ENCODE peak calls at places on chromosomes 11 and 22, in six cellular contexts. X is fibroblast of pulmonary artery, T is brain microvascular endothelial cell, P is colonic mucosa, K is NT2/D1, U is astrocyte. Y is an unnamed sample.

GRCh38 chr11:15730617-15731385 is 616.1 kb downstream of the INSC start:
- DNase-seq in K (no peak), X (no peak), P (no peak), U (no peak), T (no peak), Y (no peak)

GRCh38 chr22:43845981-43846380 is 16.3 kb downstream of the SULT4A1 start:
- DNase-seq in U (no peak), X (no peak), K (no peak), T (no peak), P (no peak), Y (no peak)

GRCh38 chr11:114440971-114441810 is 1.9 kb downstream of the REXO2 start:
- DNase-seq in U (no peak), P (no peak), T (no peak), X (peak; percentile 10), K (no peak), Y (no peak)

GRCh38 chr11:114586797-114587196 is 8.8 kb downstream of the NXPE4 start:
- DNase-seq in K (peak; percentile 16), T (no peak), P (no peak), U (no peak), X (peak; percentile 29), Y (no peak)

GRCh38 chr22:27681037-27681436 is 120.5 kb downstream of the MN1 start:
- DNase-seq in P (no peak), T (no peak), K (no peak), U (no peak), X (no peak), Y (no peak)

GRCh38 chr11:9529333-9529648 is 44.2 kb upstream of the WEE1 start:
- DNase-seq in U (no peak), T (no peak), K (no peak), P (peak; percentile 68), X (peak; percentile 33), Y (no peak)

GRCh38 chr11:73213196-73214143 is 4.6 kb upstream of the P2RY2 start:
- DNase-seq in U (no peak), X (no peak), P (no peak), K (no peak), T (no peak), Y (no peak)

GRCh38 chr11:69326622-69327219 is 32.8 kb downstream of the MYEOV start:
- DNase-seq in T (no peak), K (no peak), P (peak; percentile 5), X (no peak), U (no peak), Y (no peak)

GRCh38 chr22:26888887-26889286 is 231.5 kb downstream of the MIAT start:
- DNase-seq in P (no peak), U (no peak), X (peak; percentile 14), T (no peak), K (no peak), Y (no peak)

DNA sequence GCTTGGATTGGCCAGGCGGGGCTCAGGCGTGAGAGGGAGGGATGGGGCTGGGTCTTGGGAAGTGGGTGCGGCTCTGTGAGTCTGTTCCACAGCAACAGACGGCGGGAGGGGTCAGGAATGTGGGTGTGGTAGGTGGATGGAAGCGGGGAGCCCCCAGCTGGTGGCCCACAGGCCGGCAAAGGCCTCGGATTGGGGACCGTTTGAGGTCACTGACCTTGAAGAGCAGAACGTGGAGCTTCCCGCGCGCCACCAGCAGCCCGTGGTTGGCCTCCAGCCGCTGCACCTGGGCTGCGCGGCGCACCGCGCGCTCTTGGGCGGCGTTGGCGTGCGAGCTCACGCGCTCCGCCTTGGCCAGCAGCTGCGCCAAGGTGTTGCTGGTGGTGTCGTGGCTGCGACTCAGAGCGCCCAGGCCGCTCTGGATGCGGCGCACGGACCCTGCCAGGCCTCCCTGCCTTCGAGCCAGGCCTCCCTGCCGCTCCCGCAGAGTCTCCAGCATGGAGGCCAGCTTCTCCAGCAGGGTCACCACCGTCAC is 356 bp downstream of the CAVIN3 start:
- DNase-seq in X (peak; percentile 91), P (peak; percentile 90), K (peak; percentile 51), T (peak; percentile 91), U (peak; percentile 88), Y (peak; percentile 94)
- H3K4me3 ChIP-seq in X (peak overlapping the region; percentile 72), P (peak overlapping the region; percentile 57), K (peak overlapping the region; percentile 86), T (peak overlapping the region; percentile 81), U (peak overlapping the region; percentile 88), Y (peak overlapping the region; percentile 74)

GRCh38 chr11:86548278-86548917 is 124.0 kb downstream of the ME3 start:
- DNase-seq in P (no peak), X (peak; percentile 77), K (no peak), T (peak; percentile 63), U (peak; percentile 79), Y (no peak)
- H3K4me3 ChIP-seq in P (no peak overlapping the region), X (no peak overlapping the region), K (no peak overlapping the region), T (no peak overlapping the region), U (no peak overlapping the region), Y (no peak overlapping the region)

DNA sequence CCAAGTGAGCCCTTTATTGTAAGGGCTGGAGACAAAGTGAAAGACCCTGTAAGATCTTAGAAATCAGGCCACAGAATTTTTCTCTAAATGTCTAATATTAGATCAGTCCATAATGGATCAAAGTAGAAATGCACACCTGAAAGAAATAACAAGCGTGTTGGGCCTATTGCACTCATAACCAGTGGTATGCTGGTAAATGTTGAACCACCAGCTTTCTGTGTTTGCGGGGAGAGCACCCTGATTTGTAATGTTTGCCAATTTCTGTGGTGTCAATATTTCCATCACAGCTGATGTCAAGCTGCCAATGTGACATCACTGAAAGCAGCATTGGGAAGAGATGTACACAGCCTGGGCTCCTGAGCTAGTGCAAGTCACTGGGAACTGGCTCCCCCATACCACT is 46.2 kb downstream of the ENDOD1 start:
- DNase-seq in U (no peak), K (no peak), P (no peak), X (no peak), T (no peak), Y (no peak)
- H3K4me3 ChIP-seq in U (no peak overlapping the region), K (no peak overlapping the region), P (no peak overlapping the region), X (no peak overlapping the region), T (no peak overlapping the region), Y (no peak overlapping the region)

GRCh38 chr11:65392186-65392829 is 5.9 kb downstream of the FRMD8 start:
- DNase-seq in T (no peak), X (no peak), P (no peak), K (no peak), U (no peak), Y (no peak)

GRCh38 chr11:65389294-65389980 is 3.0 kb downstream of the FRMD8 start:
- DNase-seq in T (no peak), U (no peak), K (no peak), X (no peak), P (no peak), Y (no peak)

GRCh38 chr11:65390099-65390941 is 3.9 kb downstream of the FRMD8 start:
- DNase-seq in T (no peak), K (no peak), P (no peak), X (peak; percentile 48), U (no peak), Y (peak; percentile 30)

GRCh38 chr11:65392899-65393298 is 6.5 kb downstream of the FRMD8 start:
- DNase-seq in T (no peak), U (no peak), X (no peak), P (no peak), K (no peak), Y (no peak)

GRCh38 chr11:65391007-65391406 is 4.6 kb downstream of the FRMD8 start:
- DNase-seq in P (no peak), T (no peak), K (peak; percentile 42), X (peak; percentile 41), U (peak; percentile 13), Y (no peak)
- H3K4me3 ChIP-seq in P (no peak overlapping the region), T (peak overlapping the region; percentile 20), K (no peak overlapping the region), X (peak overlapping the region; percentile 21), U (no peak overlapping the region), Y (peak overlapping the region; percentile 28)

GRCh38 chr11:125166347-125166841 is 1.8 kb downstream of the PKNOX2 start:
- DNase-seq in X (peak; percentile 33), T (no peak), U (no peak), K (no peak), P (no peak), Y (no peak)
- H3K4me3 ChIP-seq in X (peak overlapping the region; percentile 70), T (peak overlapping the region; percentile 88), U (peak overlapping the region; percentile 82), K (peak overlapping the region; percentile 63), P (peak overlapping the region; percentile 49), Y (no peak overlapping the region)